ENCODE peak calls at places on chromosomes 16 and 17, in seven cellular contexts. S is PC-9, B is GM23248, J is GM23338, F is PC-3, G is neural progenitor cell, U is fibroblast of lung. I is an unnamed sample.

GRCh38 chr16:54246454-54246821 is 40.1 kb downstream of the IRX3 start:
- DNase-seq in S (no peak), B (no peak), J (no peak), F (no peak), G (no peak), U (no peak), I (no peak)

GRCh38 chr16:28844226-28844885 is 1.8 kb downstream of the TUFM start:
- DNase-seq in S (peak), B (no peak), J (no peak), F (no peak), G (no peak), U (no peak), I (no peak)

GRCh38 chr16:46763147-46763546 is 15.0 kb upstream of the MYLK3 start:
- DNase-seq in S (no peak), B (no peak), J (no peak), F (no peak), G (no peak), U (no peak), I (no peak)

GRCh38 chr16:75624921-75625334 is 1.8 kb upstream of the ADAT1 start:
- DNase-seq in S (no peak), B (peak), J (no peak), F (no peak), G (no peak), U (peak), I (no peak)

GRCh38 chr17:27489045-27489715 is 32.9 kb downstream of the KSR1 start:
- DNase-seq in S (peak), B (peak), J (no peak), F (peak), G (no peak), U (peak), I (no peak)

GRCh38 chr17:50785942-50786570 is 18.7 kb upstream of the ANKRD40CL start:
- DNase-seq in S (no peak), B (peak), J (no peak), F (no peak), G (no peak), U (peak), I (no peak)

GRCh38 chr17:79051306-79051705 is 23.3 kb upstream of the ENGASE start:
- DNase-seq in S (no peak), B (peak), J (no peak), F (no peak), G (no peak), U (no peak), I (peak)

GRCh38 chr17:79261361-79262072 is 186.9 kb downstream of the ENGASE start:
- DNase-seq in S (no peak), B (no peak), J (no peak), F (no peak), G (no peak), U (no peak), I (no peak)

GRCh38 chr17:68463211-68463990 is 6.1 kb upstream of the WIPI1 start:
- DNase-seq in S (no peak), B (no peak), J (no peak), F (no peak), G (no peak), U (no peak), I (no peak)

GRCh38 chr17:29674270-29674669 is 51.6 kb upstream of the CORO6 start:
- DNase-seq in S (no peak), B (no peak), J (no peak), F (no peak), G (no peak), U (no peak), I (no peak)

GRCh38 chr17:50798424-50799344 is 31.4 kb upstream of the ANKRD40CL start:
- DNase-seq in S (no peak), B (no peak), J (no peak), F (no peak), G (no peak), U (no peak), I (peak)

GRCh38 chr17:3528604-3529511 is 28.8 kb downstream of the TRPV3 start:
- DNase-seq in S (peak), B (no peak), J (no peak), F (no peak), G (peak), U (no peak), I (peak)

GRCh38 chr17:41442772-41443171 is 2.0 kb upstream of the KRT38 start:
- DNase-seq in S (no peak), B (peak), J (no peak), F (peak), G (no peak), U (no peak), I (peak)

GRCh38 chr17:50101346-50102163 is 6.4 kb downstream of the PDK2 start:
- DNase-seq in S (no peak), B (peak), J (peak), F (no peak), G (peak), U (peak), I (peak)

GRCh38 chr17:58278661-58279015 is 2.1 kb downstream of the MPO start:
- DNase-seq in S (no peak), B (peak), J (no peak), F (no peak), G (no peak), U (no peak), I (peak)

GRCh38 chr17:67619555-67619954 is 98.2 kb upstream of the NOL11 start:
- DNase-seq in S (no peak), B (no peak), J (no peak), F (no peak), G (no peak), U (no peak), I (no peak)

GRCh38 chr17:81697261-81698044 is 5.7 kb upstream of the MRPL12 start:
- DNase-seq in S (no peak), B (no peak), J (no peak), F (no peak), G (no peak), U (no peak), I (no peak)

GRCh38 chr17:28941251-28941650 is 10.1 kb downstream of the PHF12 start:
- DNase-seq in S (no peak), B (no peak), J (no peak), F (no peak), G (no peak), U (no peak), I (no peak)

GRCh38 chr17:67151717-67152116 is 93.3 kb downstream of the HELZ start:
- DNase-seq in S (no peak), B (peak), J (no peak), F (peak), G (no peak), U (peak), I (peak)

GRCh38 chr17:37696366-37696765 is 48.5 kb downstream of the HNF1B start:
- DNase-seq in S (no peak), B (no peak), J (no peak), F (no peak), G (no peak), U (no peak), I (no peak)

GRCh38 chr16:84699147-84699711 is 571 bp upstream of the USP10 start:
- DNase-seq in S (no peak), B (peak), J (no peak), F (peak), G (no peak), U (no peak), I (peak)

GRCh38 chr17:69715656-69716055 is 301.2 kb downstream of the MAP2K6 start:
- DNase-seq in S (no peak), B (no peak), J (no peak), F (no peak), G (no peak), U (no peak), I (no peak)

GRCh38 chr16:75614247-75614897 is 8.7 kb downstream of the ADAT1 start:
- DNase-seq in S (peak), B (peak), J (no peak), F (peak), G (no peak), U (peak), I (no peak)

GRCh38 chr17:3891626-3892094 is 1.2 kb downstream of the CAMKK1 start:
- DNase-seq in S (no peak), B (peak), J (peak), F (peak), G (no peak), U (no peak), I (peak)

GRCh38 chr16:56743840-56744239 is 13.9 kb downstream of the NUP93 start:
- DNase-seq in S (no peak), B (peak), J (peak), F (no peak), G (no peak), U (peak), I (peak)

GRCh38 chr17:80594666-80595269 is 50.1 kb downstream of the RPTOR start:
- DNase-seq in S (no peak), B (peak), J (no peak), F (no peak), G (no peak), U (no peak), I (no peak)

GRCh38 chr16:84396537-84397008 is 28.2 kb downstream of the ATP2C2 start:
- DNase-seq in S (peak), B (no peak), J (peak), F (peak), G (peak), U (no peak), I (peak)

GRCh38 chr16:22625948-22626347 is 115.3 kb downstream of the NPIPB5 start:
- DNase-seq in S (no peak), B (peak), J (no peak), F (peak), G (no peak), U (no peak), I (no peak)

GRCh38 chr17:67751101-67752074 is 33.7 kb downstream of the NOL11 start:
- DNase-seq in S (no peak), B (no peak), J (peak), F (no peak), G (no peak), U (no peak), I (no peak)

GRCh38 chr17:77882481-77883212 is 75.9 kb upstream of the TNRC6C start:
- DNase-seq in S (no peak), B (peak), J (no peak), F (no peak), G (no peak), U (peak), I (peak)

GRCh38 chr17:77882040-77882439 is 76.5 kb upstream of the TNRC6C start:
- DNase-seq in S (no peak), B (no peak), J (no peak), F (no peak), G (no peak), U (no peak), I (no peak)

GRCh38 chr17:77879896-77880280 is 78.6 kb upstream of the TNRC6C start:
- DNase-seq in S (no peak), B (no peak), J (no peak), F (no peak), G (no peak), U (no peak), I (no peak)

GRCh38 chr17:77880702-77881450 is 77.6 kb upstream of the TNRC6C start:
- DNase-seq in S (no peak), B (no peak), J (no peak), F (no peak), G (no peak), U (no peak), I (no peak)

GRCh38 chr17:77881545-77881944 is 77.0 kb upstream of the TNRC6C start:
- DNase-seq in S (no peak), B (peak), J (no peak), F (no peak), G (no peak), U (peak), I (peak)
- H2AFZ ChIP-seq in S (no peak), B (no peak), J (no peak), F (no peak), G (peak), U (no peak), I (no peak)

GRCh38 chr17:17824780-17825614 is 11.8 kb downstream of the SREBF1 start:
- DNase-seq in S (no peak), B (peak), J (peak), F (no peak), G (peak), U (no peak), I (peak)

GRCh38 chr17:17823433-17824118 is 13.2 kb downstream of the SREBF1 start:
- DNase-seq in S (peak), B (peak), J (peak), F (peak), G (peak), U (peak), I (peak)

GRCh38 chr17:17822189-17822978 is 14.4 kb downstream of the SREBF1 start:
- DNase-seq in S (no peak), B (peak), J (no peak), F (no peak), G (no peak), U (peak), I (peak)

GRCh38 chr17:17826340-17826708 is 10.5 kb downstream of the SREBF1 start:
- DNase-seq in S (no peak), B (no peak), J (no peak), F (no peak), G (no peak), U (no peak), I (no peak)

GRCh38 chr17:17824119-17824779 is 12.5 kb downstream of the SREBF1 start:
- DNase-seq in S (no peak), B (no peak), J (no peak), F (no peak), G (peak), U (no peak), I (no peak)
- H2AFZ ChIP-seq in S (no peak), B (peak), J (no peak), F (peak), G (no peak), U (no peak), I (no peak)

GRCh38 chr16:10828851-10829331 is 10.3 kb upstream of the TVP23A start:
- DNase-seq in S (no peak), B (peak), J (peak), F (peak), G (no peak), U (peak), I (peak)
- H2AFZ ChIP-seq in S (no peak), B (peak), J (peak), F (peak), G (peak), U (peak), I (peak)

DNA sequence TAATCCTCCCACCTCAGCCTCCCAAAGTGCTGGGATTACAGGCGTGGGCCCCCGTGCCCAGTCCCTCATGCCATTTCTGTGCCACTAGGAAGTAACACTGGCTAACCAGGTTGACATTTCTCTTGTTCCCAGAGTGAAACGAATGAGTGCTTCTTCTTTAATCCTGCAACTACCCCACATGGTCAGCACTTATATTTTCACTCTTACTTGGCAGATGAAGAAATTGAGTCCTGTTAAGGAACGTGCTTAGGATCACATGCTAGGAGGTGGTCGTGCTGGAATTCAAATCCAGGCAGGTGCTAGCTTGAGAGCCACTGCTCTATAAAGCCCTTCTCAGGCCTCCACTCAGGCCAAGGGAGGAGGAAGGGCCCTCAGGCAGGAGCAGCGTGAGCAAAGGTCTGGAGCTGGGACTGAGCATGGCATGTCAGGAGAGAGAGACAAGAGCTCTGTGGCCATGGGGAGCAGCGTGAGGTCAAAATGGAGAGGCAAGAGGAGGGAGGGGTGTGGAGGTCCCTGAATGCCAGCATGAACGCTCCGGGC is 18.5 kb upstream of the RMI2 start:
- DNase-seq in S (no peak), B (no peak), J (no peak), F (no peak), G (no peak), U (no peak), I (no peak)
- H2AFZ ChIP-seq in S (no peak), B (no peak), J (no peak), F (no peak), G (no peak), U (no peak), I (no peak)

I was measured in osteoblast.